ENCODE peak calls at places on chromosomes 4 and X, in six cellular contexts. One of them, this sample, is unnamed. For H3K9me3 and H3K27me3, the result is how much of the 10 kb centered on the place peaks cover.

GRCh38 chr4:153267013-153267412 is 62.8 kb downstream of the TRIM2 start:
- DNase-seq in tibial artery: no peak
- DNase-seq in BE2C: no peak
- DNase-seq in adrenal gland: no peak
- DNase-seq in effector memory CD4-positive, alpha-beta T cell: no peak
- DNase-seq in SJSA1: no peak
- DNase-seq in this sample: no peak

GRCh38 chrX:119606508-119607389 is 525 bp upstream of the NKRF start:
- DNase-seq in effector memory CD4-positive, alpha-beta T cell: no peak
- DNase-seq in SJSA1: no peak
- DNase-seq in adrenal gland: no peak
- DNase-seq in tibial artery: no peak
- DNase-seq in BE2C: no peak
- DNase-seq in this sample: no peak

GRCh38 chr4:158670975-158671664 is 567 bp downstream of the C4orf46 start:
- DNase-seq in effector memory CD4-positive, alpha-beta T cell: peak
- DNase-seq in SJSA1: peak
- DNase-seq in adrenal gland: peak
- DNase-seq in BE2C: peak
- DNase-seq in tibial artery: peak
- DNase-seq in this sample: peak

GRCh38 chrX:23901805-23902204 is 5.9 kb downstream of the APOO start:
- DNase-seq in effector memory CD4-positive, alpha-beta T cell: no peak
- DNase-seq in tibial artery: peak
- DNase-seq in SJSA1: peak
- DNase-seq in BE2C: peak
- DNase-seq in adrenal gland: peak
- DNase-seq in this sample: no peak

GRCh38 chr4:140149851-140150635 is 3.9 kb downstream of the MAML3 start:
- DNase-seq in SJSA1: peak
- DNase-seq in effector memory CD4-positive, alpha-beta T cell: peak
- DNase-seq in BE2C: peak
- DNase-seq in adrenal gland: peak
- DNase-seq in tibial artery: peak
- DNase-seq in this sample: peak

GRCh38 chr4:169615467-169616106 is 3.2 kb upstream of the NEK1 start:
- DNase-seq in BE2C: no peak
- DNase-seq in effector memory CD4-positive, alpha-beta T cell: no peak
- DNase-seq in tibial artery: no peak
- DNase-seq in adrenal gland: no peak
- DNase-seq in SJSA1: no peak
- DNase-seq in this sample: no peak

GRCh38 chrX:39206746-39207145 is 405.5 kb downstream of the MID1IP1 start:
- DNase-seq in BE2C: no peak
- DNase-seq in effector memory CD4-positive, alpha-beta T cell: no peak
- DNase-seq in adrenal gland: no peak
- DNase-seq in tibial artery: no peak
- DNase-seq in SJSA1: no peak
- DNase-seq in this sample: no peak

GRCh38 chr4:14169460-14169859 is 541.9 kb upstream of the BOD1L1 start:
- DNase-seq in SJSA1: no peak
- DNase-seq in adrenal gland: no peak
- DNase-seq in effector memory CD4-positive, alpha-beta T cell: no peak
- DNase-seq in BE2C: no peak
- DNase-seq in tibial artery: no peak
- DNase-seq in this sample: no peak

GRCh38 chrX:48972214-48973164 is 845 bp upstream of the KCND1 start:
- DNase-seq in adrenal gland: peak
- DNase-seq in tibial artery: peak
- DNase-seq in BE2C: peak
- DNase-seq in effector memory CD4-positive, alpha-beta T cell: no peak
- DNase-seq in SJSA1: peak
- DNase-seq in this sample: peak

GRCh38 chr4:79526970-79527565 is 119.0 kb upstream of the GK2 start:
- DNase-seq in SJSA1: no peak
- DNase-seq in adrenal gland: no peak
- DNase-seq in effector memory CD4-positive, alpha-beta T cell: no peak
- DNase-seq in BE2C: no peak
- DNase-seq in tibial artery: no peak
- DNase-seq in this sample: no peak

GRCh38 chr4:183504930-183505555 is at the start of gene ING2:
- DNase-seq in adrenal gland: no peak
- DNase-seq in tibial artery: no peak
- DNase-seq in BE2C: no peak
- DNase-seq in SJSA1: no peak
- DNase-seq in effector memory CD4-positive, alpha-beta T cell: no peak
- DNase-seq in this sample: no peak

GRCh38 chrX:71282514-71283408 is 674 bp upstream of the NONO start:
- DNase-seq in adrenal gland: no peak
- DNase-seq in SJSA1: peak
- DNase-seq in effector memory CD4-positive, alpha-beta T cell: peak
- DNase-seq in tibial artery: no peak
- DNase-seq in BE2C: no peak
- DNase-seq in this sample: no peak

GRCh38 chr4:174522183-174523002 is at the start of gene HPGD:
- DNase-seq in effector memory CD4-positive, alpha-beta T cell: peak
- DNase-seq in adrenal gland: peak
- DNase-seq in BE2C: peak
- DNase-seq in tibial artery: peak
- DNase-seq in SJSA1: peak
- DNase-seq in this sample: peak

GRCh38 chrX:82087699-82088098 is 885.8 kb downstream of the SH3BGRL start:
- DNase-seq in adrenal gland: peak
- DNase-seq in BE2C: no peak
- DNase-seq in tibial artery: peak
- DNase-seq in SJSA1: no peak
- DNase-seq in effector memory CD4-positive, alpha-beta T cell: no peak
- DNase-seq in this sample: no peak

GRCh38 chr4:150178161-150178560 is 99.9 kb downstream of the DCLK2 start:
- DNase-seq in tibial artery: no peak
- DNase-seq in effector memory CD4-positive, alpha-beta T cell: no peak
- DNase-seq in BE2C: no peak
- DNase-seq in SJSA1: no peak
- DNase-seq in adrenal gland: no peak
- DNase-seq in this sample: no peak

GRCh38 chr4:161581262-161581661 is 582.5 kb downstream of the FSTL5 start:
- DNase-seq in SJSA1: no peak
- DNase-seq in adrenal gland: no peak
- DNase-seq in BE2C: no peak
- DNase-seq in tibial artery: no peak
- DNase-seq in effector memory CD4-positive, alpha-beta T cell: no peak
- DNase-seq in this sample: peak

GRCh38 chr4:80336582-80336981 is 1.1 kb downstream of the CFAP299 start:
- DNase-seq in BE2C: peak
- DNase-seq in adrenal gland: no peak
- DNase-seq in tibial artery: no peak
- DNase-seq in SJSA1: peak
- DNase-seq in effector memory CD4-positive, alpha-beta T cell: no peak
- DNase-seq in this sample: peak

GRCh38 chr4:26141916-26142638 is 178.7 kb upstream of the RBPJ start:
- DNase-seq in tibial artery: peak
- DNase-seq in effector memory CD4-positive, alpha-beta T cell: no peak
- DNase-seq in adrenal gland: peak
- DNase-seq in SJSA1: no peak
- DNase-seq in BE2C: no peak
- DNase-seq in this sample: peak

GRCh38 chrX:40155617-40156471 is 58.1 kb upstream of the BCOR start:
- DNase-seq in tibial artery: no peak
- DNase-seq in SJSA1: no peak
- DNase-seq in effector memory CD4-positive, alpha-beta T cell: no peak
- DNase-seq in adrenal gland: no peak
- DNase-seq in BE2C: no peak
- DNase-seq in this sample: no peak

GRCh38 chrX:12741416-12741815 is 49.8 kb upstream of the PRPS2 start:
- DNase-seq in tibial artery: no peak
- DNase-seq in adrenal gland: no peak
- DNase-seq in SJSA1: no peak
- DNase-seq in effector memory CD4-positive, alpha-beta T cell: no peak
- DNase-seq in BE2C: no peak
- DNase-seq in this sample: no peak

GRCh38 chrX:13001097-13001496 is 26.2 kb downstream of the TMSB4X start:
- DNase-seq in BE2C: no peak
- DNase-seq in SJSA1: no peak
- DNase-seq in adrenal gland: no peak
- DNase-seq in tibial artery: no peak
- DNase-seq in effector memory CD4-positive, alpha-beta T cell: no peak
- DNase-seq in this sample: no peak

GRCh38 chrX:103941201-103941975 is 21.0 kb upstream of the TMSB15B start:
- DNase-seq in tibial artery: no peak
- DNase-seq in adrenal gland: no peak
- DNase-seq in SJSA1: no peak
- DNase-seq in BE2C: no peak
- DNase-seq in effector memory CD4-positive, alpha-beta T cell: no peak
- DNase-seq in this sample: no peak

GRCh38 chrX:13128104-13128503 is 83.7 kb upstream of the FAM9C start:
- DNase-seq in adrenal gland: no peak
- DNase-seq in SJSA1: no peak
- DNase-seq in effector memory CD4-positive, alpha-beta T cell: no peak
- DNase-seq in tibial artery: no peak
- DNase-seq in BE2C: no peak
- DNase-seq in this sample: no peak

GRCh38 chr4:23934915-23935314 is 45.1 kb upstream of the PPARGC1A start:
- DNase-seq in effector memory CD4-positive, alpha-beta T cell: no peak
- DNase-seq in tibial artery: peak
- DNase-seq in SJSA1: no peak
- DNase-seq in adrenal gland: peak
- DNase-seq in BE2C: no peak
- DNase-seq in this sample: peak

GRCh38 chr4:29540439-29541102 is 1179.6 kb upstream of the PCDH7 start:
- DNase-seq in adrenal gland: no peak
- DNase-seq in BE2C: no peak
- DNase-seq in tibial artery: no peak
- DNase-seq in SJSA1: no peak
- DNase-seq in effector memory CD4-positive, alpha-beta T cell: no peak
- DNase-seq in this sample: no peak

GRCh38 chr4:113921089-113921842 is 58.2 kb downstream of the ARSJ start:
- DNase-seq in effector memory CD4-positive, alpha-beta T cell: no peak
- DNase-seq in adrenal gland: no peak
- DNase-seq in tibial artery: no peak
- DNase-seq in BE2C: no peak
- DNase-seq in SJSA1: no peak
- DNase-seq in this sample: no peak

GRCh38 chr4:76515975-76516853 is 81.2 kb downstream of the SHROOM3 start:
- DNase-seq in tibial artery: no peak
- DNase-seq in SJSA1: no peak
- DNase-seq in BE2C: no peak
- DNase-seq in adrenal gland: no peak
- DNase-seq in effector memory CD4-positive, alpha-beta T cell: no peak
- DNase-seq in this sample: no peak

GRCh38 chr4:39353478-39354177 is 12.5 kb downstream of the RFC1 start:
- DNase-seq in tibial artery: no peak
- DNase-seq in SJSA1: no peak
- DNase-seq in adrenal gland: no peak
- DNase-seq in effector memory CD4-positive, alpha-beta T cell: no peak
- DNase-seq in BE2C: no peak
- DNase-seq in this sample: no peak

GRCh38 chrX:71617742-71618141 is 569 bp downstream of the CXCR3 start:
- DNase-seq in adrenal gland: no peak
- DNase-seq in BE2C: no peak
- DNase-seq in SJSA1: no peak
- DNase-seq in tibial artery: no peak
- DNase-seq in effector memory CD4-positive, alpha-beta T cell: no peak
- DNase-seq in this sample: no peak

GRCh38 chr4:61661960-61662359 is 461.8 kb downstream of the ADGRL3 start:
- DNase-seq in SJSA1: no peak
- DNase-seq in BE2C: no peak
- DNase-seq in effector memory CD4-positive, alpha-beta T cell: no peak
- DNase-seq in adrenal gland: no peak
- DNase-seq in tibial artery: no peak
- DNase-seq in this sample: no peak

GRCh38 chrX:15815779-15816452 is 25.6 kb downstream of the ZRSR2 start:
- DNase-seq in adrenal gland: no peak
- DNase-seq in tibial artery: no peak
- DNase-seq in BE2C: peak
- DNase-seq in effector memory CD4-positive, alpha-beta T cell: no peak
- DNase-seq in SJSA1: no peak
- DNase-seq in this sample: no peak

GRCh38 chrX:69066021-69066757 is 99.1 kb downstream of the PJA1 start:
- DNase-seq in SJSA1: peak
- DNase-seq in tibial artery: no peak
- DNase-seq in adrenal gland: no peak
- DNase-seq in BE2C: no peak
- DNase-seq in effector memory CD4-positive, alpha-beta T cell: no peak
- DNase-seq in this sample: no peak

GRCh38 chr4:54276633-54277426 is 47.7 kb downstream of the PDGFRA start:
- DNase-seq in adrenal gland: no peak
- DNase-seq in tibial artery: no peak
- DNase-seq in BE2C: no peak
- DNase-seq in effector memory CD4-positive, alpha-beta T cell: no peak
- DNase-seq in SJSA1: no peak
- DNase-seq in this sample: no peak

GRCh38 chrX:1507511-1508463 is 29.2 kb downstream of the P2RY8 start:
- DNase-seq in tibial artery: no peak
- DNase-seq in BE2C: no peak
- DNase-seq in adrenal gland: no peak
- DNase-seq in effector memory CD4-positive, alpha-beta T cell: peak
- DNase-seq in SJSA1: no peak
- DNase-seq in this sample: no peak
- H3K9me3 ChIP-seq in tibial artery: under half
- H3K9me3 ChIP-seq in BE2C: under half
- H3K9me3 ChIP-seq in adrenal gland: under half
- H3K9me3 ChIP-seq in effector memory CD4-positive, alpha-beta T cell: under half
- H3K9me3 ChIP-seq in SJSA1: under half
- H3K9me3 ChIP-seq in this sample: under half

GRCh38 chr4:1520145-1520661 is 114.0 kb upstream of the NKX1-1 start:
- DNase-seq in effector memory CD4-positive, alpha-beta T cell: no peak
- DNase-seq in SJSA1: no peak
- DNase-seq in adrenal gland: peak
- DNase-seq in tibial artery: no peak
- DNase-seq in BE2C: peak
- DNase-seq in this sample: peak
- H3K4me3 ChIP-seq in effector memory CD4-positive, alpha-beta T cell: no peak
- H3K4me3 ChIP-seq in SJSA1: no peak
- H3K4me3 ChIP-seq in adrenal gland: no peak
- H3K4me3 ChIP-seq in tibial artery: no peak
- H3K4me3 ChIP-seq in BE2C: no peak
- H3K4me3 ChIP-seq in this sample: peak

GRCh38 chrX:27884654-27885053 is 76.9 kb downstream of the MAGEB10 start:
- DNase-seq in SJSA1: no peak
- DNase-seq in tibial artery: no peak
- DNase-seq in BE2C: no peak
- DNase-seq in effector memory CD4-positive, alpha-beta T cell: no peak
- DNase-seq in adrenal gland: no peak
- DNase-seq in this sample: no peak
- H3K27me3 ChIP-seq in SJSA1: under half
- H3K27me3 ChIP-seq in tibial artery: under half
- H3K27me3 ChIP-seq in BE2C: under half
- H3K27me3 ChIP-seq in effector memory CD4-positive, alpha-beta T cell: under half
- H3K27me3 ChIP-seq in adrenal gland: under half
- H3K27me3 ChIP-seq in this sample: under half

GRCh38 chrX:11266329-11266830 is 26.8 kb upstream of the AMELX start:
- DNase-seq in tibial artery: no peak
- DNase-seq in effector memory CD4-positive, alpha-beta T cell: no peak
- DNase-seq in adrenal gland: no peak
- DNase-seq in BE2C: no peak
- DNase-seq in SJSA1: no peak
- DNase-seq in this sample: no peak
- H3K9me3 ChIP-seq in tibial artery: under half
- H3K9me3 ChIP-seq in effector memory CD4-positive, alpha-beta T cell: under half
- H3K9me3 ChIP-seq in adrenal gland: under half
- H3K9me3 ChIP-seq in BE2C: under half
- H3K9me3 ChIP-seq in SJSA1: under half
- H3K9me3 ChIP-seq in this sample: under half

This sample was measured in MG63.